ENCODE peak calls at places on chromosome 16, in seven cellular contexts. H is H1, Q is GM12878, G is K562, C is HepG2, U is HCT116, O is SK-N-SH. B is an unnamed sample.

GRCh38 chr16:5502467-5502869 is 404.9 kb upstream of the EEF2KMT start:
- DNase-seq in C (peak; percentile 21), U (no peak), G (peak; percentile 55), O (peak; percentile 76), H (peak; percentile 73), Q (no peak), B (peak; percentile 39)

GRCh38 chr16:10465821-10466220 is 80.0 kb downstream of the ATF7IP2 start:
- DNase-seq in Q (no peak), H (no peak), O (no peak), U (no peak), G (no peak), C (no peak), B (no peak)

GRCh38 chr16:11465675-11466074 is 120.4 kb downstream of the RMI2 start:
- DNase-seq in G (no peak), H (no peak), U (no peak), O (no peak), C (no peak), Q (no peak), B (no peak)

GRCh38 chr16:49324703-49325102 is 43.1 kb upstream of the CBLN1 start:
- DNase-seq in U (no peak), C (no peak), G (no peak), H (no peak), Q (no peak), O (no peak), B (no peak)

GRCh38 chr16:25859645-25860044 is 167.9 kb downstream of the HS3ST4 start:
- DNase-seq in Q (no peak), H (no peak), G (no peak), C (no peak), O (no peak), U (no peak), B (no peak)

GRCh38 chr16:22117666-22118065 is 25.3 kb downstream of the VWA3A start:
- DNase-seq in H (no peak), G (no peak), Q (no peak), C (no peak), U (no peak), O (peak; percentile 31), B (no peak)

GRCh38 chr16:17555176-17555575 is 84.4 kb upstream of the XYLT1 start:
- DNase-seq in Q (no peak), O (no peak), C (no peak), G (no peak), U (no peak), H (no peak), B (no peak)

GRCh38 chr16:2428787-2429036 is 535 bp upstream of the CCNF start:
- DNase-seq in C (no peak), O (no peak), H (no peak), Q (no peak), G (no peak), U (no peak), B (no peak)

GRCh38 chr16:2003231-2003826 is 6.3 kb downstream of the ZNF598 start:
- DNase-seq in H (no peak), C (no peak), Q (no peak), O (no peak), G (no peak), U (no peak), B (no peak)

GRCh38 chr16:83738926-83739503 is 68.8 kb upstream of the HSBP1 start:
- DNase-seq in O (no peak), H (no peak), G (no peak), C (no peak), Q (no peak), U (no peak), B (no peak)

GRCh38 chr16:78196527-78196926 is 97.1 kb downstream of the WWOX start:
- DNase-seq in U (no peak), Q (no peak), C (no peak), H (no peak), O (peak; percentile 44), G (no peak), B (no peak)

GRCh38 chr16:64440421-64440831 is 681.4 kb downstream of the CDH11 start:
- DNase-seq in H (no peak), C (peak; percentile 9), Q (no peak), G (no peak), O (no peak), U (no peak), B (no peak)

GRCh38 chr16:46558018-46558417 is 63.2 kb downstream of the SHCBP1 start:
- DNase-seq in G (no peak), Q (no peak), C (no peak), U (no peak), H (no peak), O (no peak), B (no peak)

DNA sequence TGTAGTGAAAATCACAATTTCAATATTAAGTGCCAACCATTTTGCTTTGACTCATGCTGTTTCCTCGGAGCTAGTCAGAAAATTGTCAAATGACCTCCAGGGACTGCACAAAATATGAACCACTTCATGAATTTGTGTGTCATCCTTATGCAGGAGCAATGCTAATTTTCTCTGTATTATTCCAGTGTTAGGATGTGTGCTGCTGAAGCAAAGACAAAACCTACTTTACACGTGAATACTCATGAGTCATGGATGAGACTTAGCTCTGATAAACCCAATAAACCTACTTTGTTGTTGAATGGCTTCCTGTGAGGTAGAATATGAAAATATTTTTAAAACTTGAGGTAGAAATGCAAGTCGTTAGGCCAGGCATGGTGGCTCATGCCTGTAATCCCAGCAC is 65.2 kb downstream of the SHCBP1 start:
- DNase-seq in G (no peak), H (no peak), O (no peak), C (no peak), U (no peak), Q (no peak), B (no peak)
- TF ChIP-seq JUND in G (no peak), H (no peak), O (no peak), C (no peak), U (no peak), Q (no peak), B (no peak)

DNA sequence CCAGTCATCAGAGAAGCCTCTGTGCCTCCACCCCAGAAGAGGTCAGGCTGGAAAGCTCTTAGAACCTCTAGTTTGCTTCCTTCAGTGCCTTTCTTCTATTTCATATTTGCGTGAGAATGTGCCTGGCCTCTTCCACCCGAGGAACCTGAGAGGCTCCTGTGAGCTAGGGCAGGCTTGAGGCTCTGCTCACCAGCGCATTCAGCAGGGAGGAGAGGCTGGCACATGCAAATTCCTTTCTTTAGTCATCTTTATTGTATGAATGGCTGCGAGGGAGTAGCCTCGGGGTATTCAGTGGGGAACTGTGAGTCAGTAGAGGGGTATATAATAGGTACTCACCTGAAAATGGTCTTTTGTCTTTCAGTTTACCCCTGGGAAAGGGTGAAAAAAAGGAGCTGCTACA is 268.3 kb downstream of the ABCC12 start:
- DNase-seq in U (no peak), O (no peak), G (no peak), Q (no peak), C (no peak), H (no peak), B (no peak)
- TF ChIP-seq JUND in U (no peak), O (no peak), G (no peak), Q (no peak), C (no peak), H (no peak), B (no peak)

DNA sequence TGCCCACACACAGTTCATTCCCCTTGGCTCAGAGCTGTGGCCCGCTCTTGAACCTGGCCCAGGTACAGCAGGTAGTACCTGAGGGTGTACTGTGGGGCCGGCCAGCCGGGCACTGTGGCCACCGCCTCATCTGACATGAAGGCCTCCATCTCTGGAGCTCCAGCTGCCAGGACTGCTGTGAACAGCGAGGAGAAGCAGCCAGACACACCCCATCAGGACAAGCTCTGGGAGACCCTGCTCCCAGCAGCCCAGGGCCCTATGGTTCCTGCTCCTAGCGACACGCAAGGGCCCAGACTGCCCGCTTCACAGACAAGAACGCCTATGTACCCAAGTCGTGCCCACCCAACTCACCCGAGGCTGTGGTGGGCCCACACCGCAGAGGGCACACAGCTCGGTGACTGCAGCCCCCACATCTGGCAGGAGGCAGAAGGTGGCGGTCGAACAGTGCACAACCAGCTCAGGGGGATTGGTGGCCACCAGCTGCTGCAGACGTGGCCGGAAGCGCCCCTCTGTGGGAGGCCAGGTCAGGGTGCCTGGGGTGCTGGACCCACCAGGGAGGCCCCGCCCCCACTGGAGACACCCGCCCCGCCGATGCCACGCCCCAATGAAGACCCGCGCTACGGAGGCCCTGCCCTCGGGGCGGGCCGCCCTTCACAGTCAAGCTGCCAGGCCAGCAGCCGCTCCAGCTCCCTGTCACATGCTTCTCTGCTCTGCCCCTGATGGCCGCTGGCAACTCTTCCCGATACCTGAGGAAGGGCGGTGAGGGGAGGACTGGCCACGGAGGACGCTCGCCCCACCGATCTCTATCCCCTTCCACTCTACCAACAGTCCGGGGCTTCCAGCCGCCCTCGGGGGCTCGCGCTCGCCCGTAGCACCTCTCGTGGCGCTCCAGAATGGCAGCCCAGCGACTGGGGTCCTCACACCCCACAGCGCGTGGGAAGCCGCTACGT is 1.1 kb upstream of the STUB1 start:
- DNase-seq in Q (no peak), O (peak; percentile 91), U (no peak), G (peak; percentile 88), C (peak; percentile 74), H (peak; percentile 79), B (peak; percentile 64)
- TF ChIP-seq JUND in Q (no peak), O (no peak), U (no peak), G (no peak), C (no peak), H (no peak), B (no peak)

GRCh38 chr16:70706948-70707465 is 21.2 kb upstream of the MTSS2 start:
- DNase-seq in G (no peak), Q (no peak), O (no peak), C (no peak), H (no peak), U (no peak), B (peak; percentile 87)
- TF ChIP-seq JUND in G (no peak), Q (no peak), O (peak; percentile 89), C (no peak), H (no peak), U (no peak), B (no peak)

DNA sequence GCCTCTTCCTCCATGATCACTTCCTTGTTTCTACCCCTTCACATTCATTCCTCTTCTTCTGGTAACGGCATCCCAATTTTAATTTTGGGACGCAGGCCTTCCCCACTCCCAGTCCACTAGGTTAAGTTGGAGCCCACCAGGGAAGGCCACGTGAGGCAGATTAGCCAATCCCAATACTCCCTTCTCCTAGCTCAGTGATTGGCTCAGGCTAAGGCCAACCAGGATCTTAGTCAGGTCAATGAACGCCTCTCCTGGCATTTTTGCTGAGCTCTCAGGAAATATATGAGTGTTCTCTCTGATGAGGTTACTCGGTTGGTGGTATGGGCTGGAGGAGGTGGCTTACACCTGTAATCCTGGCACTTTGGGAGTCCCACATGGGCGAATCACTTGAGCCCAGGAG is 15.4 kb downstream of the SEZ6L2 start:
- DNase-seq in O (no peak), G (peak; percentile 31), H (no peak), U (no peak), Q (no peak), C (no peak), B (no peak)
- TF ChIP-seq JUND in O (no peak), G (no peak), H (no peak), U (no peak), Q (no peak), C (no peak), B (no peak)

GRCh38 chr16:14496786-14497185 is 133.3 kb downstream of the PARN start:
- DNase-seq in G (no peak), Q (no peak), O (no peak), C (no peak), U (no peak), H (no peak), B (no peak)
- TF ChIP-seq JUND in G (no peak), Q (no peak), O (no peak), C (no peak), U (no peak), H (no peak), B (no peak)

B was measured in T47D.